ENCODE peak calls at places on chromosomes 5 and 9, in seven cellular contexts. One of them, this sample, is unnamed.

GRCh38 chr5:16593630-16594029 is 23.2 kb downstream of the RETREG1 start:
- DNase-seq in HCT116: no peak
- DNase-seq in IMR-90: no peak
- DNase-seq in PC-3: no peak
- DNase-seq in lung: no peak
- DNase-seq in Peyer's patch: no peak
- DNase-seq in uterus: no peak
- DNase-seq in this sample: no peak

GRCh38 chr9:91515074-91515687 is 91.5 kb upstream of the NFIL3 start:
- DNase-seq in HCT116: no peak
- DNase-seq in IMR-90: peak
- DNase-seq in PC-3: peak
- DNase-seq in lung: no peak
- DNase-seq in Peyer's patch: no peak
- DNase-seq in uterus: peak
- DNase-seq in this sample: no peak

GRCh38 chr9:81824802-81825770 is 103.1 kb upstream of the SPATA31D4 start:
- DNase-seq in HCT116: no peak
- DNase-seq in IMR-90: no peak
- DNase-seq in PC-3: peak
- DNase-seq in lung: no peak
- DNase-seq in Peyer's patch: no peak
- DNase-seq in uterus: no peak
- DNase-seq in this sample: no peak

GRCh38 chr9:118896356-118897000 is 472.8 kb downstream of the BRINP1 start:
- DNase-seq in HCT116: no peak
- DNase-seq in IMR-90: no peak
- DNase-seq in PC-3: no peak
- DNase-seq in lung: no peak
- DNase-seq in Peyer's patch: no peak
- DNase-seq in uterus: no peak
- DNase-seq in this sample: no peak

GRCh38 chr9:111163738-111164399 is 125.6 kb upstream of the LPAR1 start:
- DNase-seq in HCT116: no peak
- DNase-seq in IMR-90: peak
- DNase-seq in PC-3: no peak
- DNase-seq in lung: no peak
- DNase-seq in Peyer's patch: no peak
- DNase-seq in uterus: peak
- DNase-seq in this sample: no peak

GRCh38 chr5:126492939-126493338 is 69.7 kb downstream of the GRAMD2B start:
- DNase-seq in HCT116: no peak
- DNase-seq in IMR-90: peak
- DNase-seq in PC-3: peak
- DNase-seq in lung: no peak
- DNase-seq in Peyer's patch: no peak
- DNase-seq in uterus: peak
- DNase-seq in this sample: no peak

GRCh38 chr9:127112056-127112455 is 10.4 kb downstream of the ANGPTL2 start:
- DNase-seq in HCT116: no peak
- DNase-seq in IMR-90: no peak
- DNase-seq in PC-3: no peak
- DNase-seq in lung: no peak
- DNase-seq in Peyer's patch: no peak
- DNase-seq in uterus: peak
- DNase-seq in this sample: no peak

GRCh38 chr5:126368239-126368812 is 54.9 kb upstream of the GRAMD2B start:
- DNase-seq in HCT116: no peak
- DNase-seq in IMR-90: peak
- DNase-seq in PC-3: peak
- DNase-seq in lung: no peak
- DNase-seq in Peyer's patch: no peak
- DNase-seq in uterus: peak
- DNase-seq in this sample: no peak

GRCh38 chr9:77507212-77507961 is 140.7 kb downstream of the GNA14 start:
- DNase-seq in HCT116: no peak
- DNase-seq in IMR-90: no peak
- DNase-seq in PC-3: no peak
- DNase-seq in lung: no peak
- DNase-seq in Peyer's patch: no peak
- DNase-seq in uterus: peak
- DNase-seq in this sample: no peak

GRCh38 chr5:178793156-178793555 is 62.7 kb upstream of the ZNF354A start:
- DNase-seq in HCT116: peak
- DNase-seq in IMR-90: no peak
- DNase-seq in PC-3: peak
- DNase-seq in lung: no peak
- DNase-seq in Peyer's patch: no peak
- DNase-seq in uterus: no peak
- DNase-seq in this sample: no peak

GRCh38 chr9:122076117-122076516 is 17.0 kb downstream of the TTLL11 start:
- DNase-seq in HCT116: no peak
- DNase-seq in IMR-90: no peak
- DNase-seq in PC-3: no peak
- DNase-seq in lung: no peak
- DNase-seq in Peyer's patch: no peak
- DNase-seq in uterus: no peak
- DNase-seq in this sample: no peak

GRCh38 chr5:151151793-151152192 is 5.8 kb downstream of the ANXA6 start:
- DNase-seq in HCT116: no peak
- DNase-seq in IMR-90: peak
- DNase-seq in PC-3: no peak
- DNase-seq in lung: peak
- DNase-seq in Peyer's patch: peak
- DNase-seq in uterus: no peak
- DNase-seq in this sample: no peak

GRCh38 chr9:37082214-37082765 is 38.1 kb upstream of the ZCCHC7 start:
- DNase-seq in HCT116: no peak
- DNase-seq in IMR-90: peak
- DNase-seq in PC-3: no peak
- DNase-seq in lung: no peak
- DNase-seq in Peyer's patch: no peak
- DNase-seq in uterus: no peak
- DNase-seq in this sample: no peak

GRCh38 chr9:34988218-34989055 is 1.1 kb upstream of the DNAJB5 start:
- DNase-seq in HCT116: no peak
- DNase-seq in IMR-90: no peak
- DNase-seq in PC-3: no peak
- DNase-seq in lung: no peak
- DNase-seq in Peyer's patch: peak
- DNase-seq in uterus: peak
- DNase-seq in this sample: no peak
- H3K4me3 ChIP-seq in HCT116: peak
- H3K4me3 ChIP-seq in IMR-90: peak
- H3K4me3 ChIP-seq in PC-3: peak
- H3K4me3 ChIP-seq in lung: peak
- H3K4me3 ChIP-seq in Peyer's patch: peak
- H3K4me3 ChIP-seq in uterus: peak
- H3K4me3 ChIP-seq in this sample: peak

GRCh38 chr9:21482213-21482612 is at the start of gene IFNE:
- DNase-seq in HCT116: no peak
- DNase-seq in IMR-90: no peak
- DNase-seq in PC-3: no peak
- DNase-seq in lung: no peak
- DNase-seq in Peyer's patch: no peak
- DNase-seq in uterus: no peak
- DNase-seq in this sample: no peak

GRCh38 chr9:21477466-21477865 is 4.6 kb downstream of the IFNE start:
- DNase-seq in HCT116: no peak
- DNase-seq in IMR-90: no peak
- DNase-seq in PC-3: no peak
- DNase-seq in lung: no peak
- DNase-seq in Peyer's patch: no peak
- DNase-seq in uterus: no peak
- DNase-seq in this sample: no peak

GRCh38 chr9:21479152-21479702 is 2.9 kb downstream of the IFNE start:
- DNase-seq in HCT116: no peak
- DNase-seq in IMR-90: no peak
- DNase-seq in PC-3: no peak
- DNase-seq in lung: no peak
- DNase-seq in Peyer's patch: no peak
- DNase-seq in uterus: no peak
- DNase-seq in this sample: no peak

DNA sequence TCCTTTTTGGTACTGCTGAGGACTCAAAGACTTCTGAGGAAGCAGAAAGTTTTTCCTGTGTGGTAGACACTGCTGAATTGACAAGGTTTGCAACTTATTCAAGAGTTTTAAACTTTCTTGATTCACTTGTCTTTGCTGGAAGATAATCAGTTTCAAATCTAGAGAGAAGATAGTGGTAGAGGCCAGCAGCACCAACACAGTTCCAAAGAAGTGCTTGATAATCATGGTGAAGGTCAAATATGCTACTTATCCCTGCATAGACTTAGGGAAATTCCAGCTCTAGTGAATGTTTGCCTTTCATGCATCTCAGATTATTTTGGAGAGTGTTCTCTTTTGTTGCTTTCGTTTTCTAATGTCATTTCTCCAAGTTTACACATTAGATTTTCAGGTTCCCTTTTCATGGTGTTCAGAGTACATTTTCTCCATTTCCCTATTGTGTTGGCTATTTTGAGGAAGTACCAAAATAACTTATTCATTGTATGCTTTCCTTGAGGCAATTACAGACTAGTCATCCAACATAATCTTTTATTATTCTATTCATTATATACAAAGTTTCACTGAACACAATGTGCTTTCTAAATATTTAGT is 549 bp downstream of the IFNE start:
- DNase-seq in HCT116: no peak
- DNase-seq in IMR-90: no peak
- DNase-seq in PC-3: no peak
- DNase-seq in lung: no peak
- DNase-seq in Peyer's patch: no peak
- DNase-seq in uterus: no peak
- DNase-seq in this sample: no peak
- TF ChIP-seq CTCF in HCT116: no peak
- TF ChIP-seq CTCF in IMR-90: no peak
- TF ChIP-seq CTCF in PC-3: no peak
- TF ChIP-seq CTCF in lung: no peak
- TF ChIP-seq CTCF in Peyer's patch: no peak
- TF ChIP-seq CTCF in uterus: no peak
- TF ChIP-seq CTCF in this sample: no peak

GRCh38 chr5:134539732-134540131 is 14.3 kb downstream of the JADE2 start:
- DNase-seq in HCT116: no peak
- DNase-seq in IMR-90: no peak
- DNase-seq in PC-3: no peak
- DNase-seq in lung: no peak
- DNase-seq in Peyer's patch: no peak
- DNase-seq in uterus: no peak
- DNase-seq in this sample: no peak

GRCh38 chr5:134543820-134544692 is 18.6 kb downstream of the JADE2 start:
- DNase-seq in HCT116: no peak
- DNase-seq in IMR-90: no peak
- DNase-seq in PC-3: no peak
- DNase-seq in lung: no peak
- DNase-seq in Peyer's patch: peak
- DNase-seq in uterus: no peak
- DNase-seq in this sample: no peak

GRCh38 chr5:134538296-134538695 is 12.8 kb downstream of the JADE2 start:
- DNase-seq in HCT116: no peak
- DNase-seq in IMR-90: no peak
- DNase-seq in PC-3: no peak
- DNase-seq in lung: no peak
- DNase-seq in Peyer's patch: no peak
- DNase-seq in uterus: no peak
- DNase-seq in this sample: no peak

GRCh38 chr5:134541736-134542376 is 16.4 kb downstream of the JADE2 start:
- DNase-seq in HCT116: no peak
- DNase-seq in IMR-90: peak
- DNase-seq in PC-3: peak
- DNase-seq in lung: peak
- DNase-seq in Peyer's patch: no peak
- DNase-seq in uterus: peak
- DNase-seq in this sample: no peak

GRCh38 chr5:134540747-134541733 is 15.6 kb downstream of the JADE2 start:
- DNase-seq in HCT116: no peak
- DNase-seq in IMR-90: no peak
- DNase-seq in PC-3: no peak
- DNase-seq in lung: no peak
- DNase-seq in Peyer's patch: no peak
- DNase-seq in uterus: no peak
- DNase-seq in this sample: no peak
- H3K4me3 ChIP-seq in HCT116: no peak
- H3K4me3 ChIP-seq in IMR-90: no peak
- H3K4me3 ChIP-seq in PC-3: no peak
- H3K4me3 ChIP-seq in lung: no peak
- H3K4me3 ChIP-seq in Peyer's patch: no peak
- H3K4me3 ChIP-seq in uterus: no peak
- H3K4me3 ChIP-seq in this sample: no peak

GRCh38 chr9:133604856-133605255 is 4.3 kb downstream of the FAM163B start:
- DNase-seq in HCT116: no peak
- DNase-seq in IMR-90: no peak
- DNase-seq in PC-3: no peak
- DNase-seq in lung: no peak
- DNase-seq in Peyer's patch: no peak
- DNase-seq in uterus: no peak
- DNase-seq in this sample: no peak
- TF ChIP-seq CTCF in HCT116: no peak
- TF ChIP-seq CTCF in IMR-90: no peak
- TF ChIP-seq CTCF in PC-3: no peak
- TF ChIP-seq CTCF in lung: no peak
- TF ChIP-seq CTCF in Peyer's patch: no peak
- TF ChIP-seq CTCF in uterus: no peak
- TF ChIP-seq CTCF in this sample: no peak

DNA sequence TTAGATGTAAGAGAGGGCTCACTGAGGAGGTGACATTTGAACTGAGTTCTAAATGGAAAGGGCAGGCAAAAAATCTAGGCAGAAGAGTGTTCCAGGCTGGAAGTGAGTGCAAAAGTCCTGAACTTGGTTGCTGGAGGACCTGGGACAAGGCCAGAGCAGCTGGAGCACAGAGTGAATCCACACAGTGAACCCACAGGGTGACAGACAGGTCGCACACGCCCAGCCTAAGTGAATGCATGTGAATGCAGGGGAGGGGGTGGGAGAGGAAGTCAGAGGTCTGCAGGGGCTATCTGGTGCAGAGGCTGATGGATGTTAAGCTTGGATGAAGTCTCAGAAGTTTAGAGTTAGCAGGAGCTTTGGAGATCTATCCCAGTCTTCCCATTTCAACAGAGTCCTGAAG is 556 bp upstream of the TTF1 start:
- DNase-seq in HCT116: no peak
- DNase-seq in IMR-90: no peak
- DNase-seq in PC-3: no peak
- DNase-seq in lung: no peak
- DNase-seq in Peyer's patch: no peak
- DNase-seq in uterus: no peak
- DNase-seq in this sample: no peak
- H3K4me3 ChIP-seq in HCT116: peak
- H3K4me3 ChIP-seq in IMR-90: no peak
- H3K4me3 ChIP-seq in PC-3: peak
- H3K4me3 ChIP-seq in lung: no peak
- H3K4me3 ChIP-seq in Peyer's patch: peak
- H3K4me3 ChIP-seq in uterus: peak
- H3K4me3 ChIP-seq in this sample: peak

This sample was measured in MM.1S.